ENCODE peak calls at places on chromosomes 5 and 9, in seven cellular contexts. One of them, this sample, is unnamed.

GRCh38 chr5:72517961-72518690 is 10.9 kb upstream of the ZNF366 start:
- DNase-seq in chondrocyte: no peak
- DNase-seq in colonic mucosa: no peak
- DNase-seq in fibroblast of pulmonary artery: no peak
- DNase-seq in endothelial cell: no peak
- DNase-seq in WTC11: no peak
- DNase-seq in psoas muscle: peak; percentile 80
- DNase-seq in this sample: peak; percentile 73

GRCh38 chr5:6408627-6409446 is 30.5 kb upstream of the MED10 start:
- DNase-seq in chondrocyte: no peak
- DNase-seq in colonic mucosa: no peak
- DNase-seq in fibroblast of pulmonary artery: peak; percentile 28
- DNase-seq in endothelial cell: no peak
- DNase-seq in WTC11: no peak
- DNase-seq in psoas muscle: no peak
- DNase-seq in this sample: no peak

GRCh38 chr5:142872795-142873194 is 102.6 kb downstream of the ARHGAP26 start:
- DNase-seq in chondrocyte: no peak
- DNase-seq in colonic mucosa: peak; percentile 72
- DNase-seq in fibroblast of pulmonary artery: peak; percentile 70
- DNase-seq in endothelial cell: no peak
- DNase-seq in WTC11: no peak
- DNase-seq in psoas muscle: no peak
- DNase-seq in this sample: no peak

GRCh38 chr5:16707869-16708192 is 91.0 kb upstream of the RETREG1 start:
- DNase-seq in chondrocyte: no peak
- DNase-seq in colonic mucosa: no peak
- DNase-seq in fibroblast of pulmonary artery: no peak
- DNase-seq in endothelial cell: no peak
- DNase-seq in WTC11: no peak
- DNase-seq in psoas muscle: no peak
- DNase-seq in this sample: no peak

GRCh38 chr5:16489322-16489791 is 23.8 kb upstream of the ZNF622 start:
- DNase-seq in chondrocyte: no peak
- DNase-seq in colonic mucosa: no peak
- DNase-seq in fibroblast of pulmonary artery: peak; percentile 69
- DNase-seq in endothelial cell: no peak
- DNase-seq in WTC11: no peak
- DNase-seq in psoas muscle: no peak
- DNase-seq in this sample: no peak

GRCh38 chr9:130459941-130460340 is 15.2 kb downstream of the ASS1 start:
- DNase-seq in chondrocyte: no peak
- DNase-seq in colonic mucosa: no peak
- DNase-seq in fibroblast of pulmonary artery: no peak
- DNase-seq in endothelial cell: no peak
- DNase-seq in WTC11: no peak
- DNase-seq in psoas muscle: no peak
- DNase-seq in this sample: no peak

GRCh38 chr5:120017523-120017922 is 388.2 kb downstream of the FAM170A start:
- DNase-seq in chondrocyte: no peak
- DNase-seq in colonic mucosa: no peak
- DNase-seq in fibroblast of pulmonary artery: no peak
- DNase-seq in endothelial cell: no peak
- DNase-seq in WTC11: no peak
- DNase-seq in psoas muscle: no peak
- DNase-seq in this sample: no peak

GRCh38 chr5:143147918-143148317 is 255.6 kb downstream of the NR3C1 start:
- DNase-seq in chondrocyte: no peak
- DNase-seq in colonic mucosa: no peak
- DNase-seq in fibroblast of pulmonary artery: peak; percentile 33
- DNase-seq in endothelial cell: no peak
- DNase-seq in WTC11: no peak
- DNase-seq in psoas muscle: no peak
- DNase-seq in this sample: no peak

GRCh38 chr5:151151793-151152192 is 5.8 kb downstream of the ANXA6 start:
- DNase-seq in chondrocyte: no peak
- DNase-seq in colonic mucosa: no peak
- DNase-seq in fibroblast of pulmonary artery: no peak
- DNase-seq in endothelial cell: no peak
- DNase-seq in WTC11: no peak
- DNase-seq in psoas muscle: no peak
- DNase-seq in this sample: peak; percentile 90

GRCh38 chr5:50440651-50441478 is at the start of gene EMB:
- DNase-seq in chondrocyte: no peak
- DNase-seq in colonic mucosa: peak; percentile 44
- DNase-seq in fibroblast of pulmonary artery: peak; percentile 1
- DNase-seq in endothelial cell: peak; percentile 62
- DNase-seq in WTC11: peak; percentile 84
- DNase-seq in psoas muscle: peak; percentile 68
- DNase-seq in this sample: peak; percentile 65

GRCh38 chr9:18357321-18357720 is 116.6 kb upstream of the ADAMTSL1 start:
- DNase-seq in chondrocyte: no peak
- DNase-seq in colonic mucosa: no peak
- DNase-seq in fibroblast of pulmonary artery: no peak
- DNase-seq in endothelial cell: no peak
- DNase-seq in WTC11: no peak
- DNase-seq in psoas muscle: no peak
- DNase-seq in this sample: no peak

GRCh38 chr5:371811-372555 is 50.5 kb downstream of the AHRR start:
- DNase-seq in chondrocyte: peak; percentile 68
- DNase-seq in colonic mucosa: peak; percentile 12
- DNase-seq in fibroblast of pulmonary artery: peak; percentile 18
- DNase-seq in endothelial cell: no peak
- DNase-seq in WTC11: no peak
- DNase-seq in psoas muscle: no peak
- DNase-seq in this sample: peak; percentile 32

GRCh38 chr5:142222881-142223558 is 101.8 kb downstream of the SPRY4 start:
- DNase-seq in chondrocyte: no peak
- DNase-seq in colonic mucosa: peak; percentile 24
- DNase-seq in fibroblast of pulmonary artery: no peak
- DNase-seq in endothelial cell: no peak
- DNase-seq in WTC11: no peak
- DNase-seq in psoas muscle: no peak
- DNase-seq in this sample: no peak

GRCh38 chr9:84947412-84947972 is 278.0 kb downstream of the NTRK2 start:
- DNase-seq in chondrocyte: no peak
- DNase-seq in colonic mucosa: peak; percentile 61
- DNase-seq in fibroblast of pulmonary artery: no peak
- DNase-seq in endothelial cell: no peak
- DNase-seq in WTC11: no peak
- DNase-seq in psoas muscle: no peak
- DNase-seq in this sample: no peak

GRCh38 chr9:127122176-127123151 is at the start of gene ANGPTL2:
- DNase-seq in chondrocyte: peak; percentile 96
- DNase-seq in colonic mucosa: peak; percentile 69
- DNase-seq in fibroblast of pulmonary artery: peak; percentile 97
- DNase-seq in endothelial cell: peak; percentile 59
- DNase-seq in WTC11: peak; percentile 91
- DNase-seq in psoas muscle: peak; percentile 96
- DNase-seq in this sample: no peak

GRCh38 chr5:112210430-112211005 is 208.6 kb downstream of the EPB41L4A start:
- DNase-seq in chondrocyte: no peak
- DNase-seq in colonic mucosa: peak; percentile 49
- DNase-seq in fibroblast of pulmonary artery: peak; percentile 57
- DNase-seq in endothelial cell: peak; percentile 45
- DNase-seq in WTC11: peak; percentile 38
- DNase-seq in psoas muscle: peak; percentile 50
- DNase-seq in this sample: no peak

GRCh38 chr9:114007991-114008666 is 70.0 kb downstream of the AMBP start:
- DNase-seq in chondrocyte: peak; percentile 84
- DNase-seq in colonic mucosa: no peak
- DNase-seq in fibroblast of pulmonary artery: no peak
- DNase-seq in endothelial cell: peak; percentile 1
- DNase-seq in WTC11: peak; percentile 9
- DNase-seq in psoas muscle: no peak
- DNase-seq in this sample: peak; percentile 38

GRCh38 chr9:36788534-36788933 is 215.8 kb downstream of the MELK start:
- DNase-seq in chondrocyte: no peak
- DNase-seq in colonic mucosa: no peak
- DNase-seq in fibroblast of pulmonary artery: no peak
- DNase-seq in endothelial cell: peak; percentile 30
- DNase-seq in WTC11: peak; percentile 64
- DNase-seq in psoas muscle: no peak
- DNase-seq in this sample: no peak

GRCh38 chr5:62791059-62791458 is 212.4 kb downstream of the LRRC70 start:
- DNase-seq in chondrocyte: no peak
- DNase-seq in colonic mucosa: no peak
- DNase-seq in fibroblast of pulmonary artery: peak; percentile 52
- DNase-seq in endothelial cell: no peak
- DNase-seq in WTC11: no peak
- DNase-seq in psoas muscle: no peak
- DNase-seq in this sample: no peak

GRCh38 chr5:77560677-77561263 is 68.7 kb upstream of the WDR41 start:
- DNase-seq in chondrocyte: no peak
- DNase-seq in colonic mucosa: no peak
- DNase-seq in fibroblast of pulmonary artery: peak; percentile 70
- DNase-seq in endothelial cell: peak; percentile 23
- DNase-seq in WTC11: no peak
- DNase-seq in psoas muscle: no peak
- DNase-seq in this sample: no peak

GRCh38 chr5:38831909-38832308 is 13.9 kb upstream of the OSMR start:
- DNase-seq in chondrocyte: no peak
- DNase-seq in colonic mucosa: no peak
- DNase-seq in fibroblast of pulmonary artery: peak; percentile 70
- DNase-seq in endothelial cell: peak; percentile 37
- DNase-seq in WTC11: peak; percentile 30
- DNase-seq in psoas muscle: no peak
- DNase-seq in this sample: no peak

GRCh38 chr5:176529824-176530195 is 7.4 kb downstream of the RNF44 start:
- DNase-seq in chondrocyte: no peak
- DNase-seq in colonic mucosa: no peak
- DNase-seq in fibroblast of pulmonary artery: no peak
- DNase-seq in endothelial cell: no peak
- DNase-seq in WTC11: no peak
- DNase-seq in psoas muscle: no peak
- DNase-seq in this sample: no peak

GRCh38 chr9:137025120-137025966 is 2.7 kb downstream of the ABCA2 start:
- DNase-seq in chondrocyte: no peak
- DNase-seq in colonic mucosa: peak; percentile 59
- DNase-seq in fibroblast of pulmonary artery: no peak
- DNase-seq in endothelial cell: no peak
- DNase-seq in WTC11: no peak
- DNase-seq in psoas muscle: no peak
- DNase-seq in this sample: no peak

GRCh38 chr9:130432362-130432761 is 12.4 kb upstream of the ASS1 start:
- DNase-seq in chondrocyte: no peak
- DNase-seq in colonic mucosa: no peak
- DNase-seq in fibroblast of pulmonary artery: no peak
- DNase-seq in endothelial cell: no peak
- DNase-seq in WTC11: no peak
- DNase-seq in psoas muscle: peak; percentile 34
- DNase-seq in this sample: no peak

GRCh38 chr5:6411141-6411540 is 32.8 kb upstream of the MED10 start:
- DNase-seq in chondrocyte: no peak
- DNase-seq in colonic mucosa: no peak
- DNase-seq in fibroblast of pulmonary artery: no peak
- DNase-seq in endothelial cell: no peak
- DNase-seq in WTC11: no peak
- DNase-seq in psoas muscle: no peak
- DNase-seq in this sample: no peak

DNA sequence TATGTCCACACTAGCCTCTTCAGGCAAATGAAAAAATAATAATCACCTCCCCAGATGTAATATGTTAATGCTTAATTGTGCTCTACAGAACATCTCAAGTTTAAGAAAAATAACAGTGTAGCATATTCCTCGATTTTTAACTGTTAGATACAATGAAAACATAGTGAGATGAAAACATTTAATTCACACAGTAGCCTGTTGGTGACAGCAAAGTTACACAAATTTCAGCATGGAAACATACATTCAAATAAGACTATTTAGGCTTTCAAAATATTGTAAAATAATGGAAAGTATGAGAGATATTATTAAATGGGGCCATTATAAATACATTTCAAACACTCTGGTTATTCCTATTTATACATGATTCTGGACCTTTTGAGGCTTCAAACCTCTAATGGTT is 543.1 kb downstream of the MAT2B start:
- DNase-seq in chondrocyte: no peak
- DNase-seq in colonic mucosa: no peak
- DNase-seq in fibroblast of pulmonary artery: peak; percentile 70
- DNase-seq in endothelial cell: no peak
- DNase-seq in WTC11: no peak
- DNase-seq in psoas muscle: no peak
- DNase-seq in this sample: no peak
- TF ChIP-seq CTCF in chondrocyte: peak; percentile 89
- TF ChIP-seq CTCF in colonic mucosa: no peak
- TF ChIP-seq CTCF in fibroblast of pulmonary artery: peak; percentile 49
- TF ChIP-seq CTCF in endothelial cell: no peak
- TF ChIP-seq CTCF in WTC11: no peak
- TF ChIP-seq CTCF in psoas muscle: no peak
- TF ChIP-seq CTCF in this sample: no peak

GRCh38 chr9:133049043-133049442 is 12.7 kb upstream of the CEL start:
- DNase-seq in chondrocyte: no peak
- DNase-seq in colonic mucosa: no peak
- DNase-seq in fibroblast of pulmonary artery: no peak
- DNase-seq in endothelial cell: no peak
- DNase-seq in WTC11: no peak
- DNase-seq in psoas muscle: no peak
- DNase-seq in this sample: no peak

GRCh38 chr9:133046900-133047295 is 14.9 kb upstream of the CEL start:
- DNase-seq in chondrocyte: no peak
- DNase-seq in colonic mucosa: no peak
- DNase-seq in fibroblast of pulmonary artery: no peak
- DNase-seq in endothelial cell: no peak
- DNase-seq in WTC11: no peak
- DNase-seq in psoas muscle: no peak
- DNase-seq in this sample: no peak

GRCh38 chr9:133050781-133051180 is 11.0 kb upstream of the CEL start:
- DNase-seq in chondrocyte: no peak
- DNase-seq in colonic mucosa: peak; percentile 80
- DNase-seq in fibroblast of pulmonary artery: no peak
- DNase-seq in endothelial cell: no peak
- DNase-seq in WTC11: no peak
- DNase-seq in psoas muscle: no peak
- DNase-seq in this sample: no peak

GRCh38 chr9:133050142-133050541 is 11.6 kb upstream of the CEL start:
- DNase-seq in chondrocyte: no peak
- DNase-seq in colonic mucosa: no peak
- DNase-seq in fibroblast of pulmonary artery: no peak
- DNase-seq in endothelial cell: no peak
- DNase-seq in WTC11: no peak
- DNase-seq in psoas muscle: peak; percentile 53
- DNase-seq in this sample: no peak

GRCh38 chr9:133048595-133048994 is 13.2 kb upstream of the CEL start:
- DNase-seq in chondrocyte: no peak
- DNase-seq in colonic mucosa: no peak
- DNase-seq in fibroblast of pulmonary artery: peak; percentile 26
- DNase-seq in endothelial cell: no peak
- DNase-seq in WTC11: peak; percentile 43
- DNase-seq in psoas muscle: no peak
- DNase-seq in this sample: no peak
- TF ChIP-seq CTCF in chondrocyte: peak; percentile 77
- TF ChIP-seq CTCF in colonic mucosa: no peak
- TF ChIP-seq CTCF in fibroblast of pulmonary artery: peak; percentile 37
- TF ChIP-seq CTCF in endothelial cell: no peak
- TF ChIP-seq CTCF in WTC11: no peak
- TF ChIP-seq CTCF in psoas muscle: peak; percentile 31
- TF ChIP-seq CTCF in this sample: peak; percentile 19

GRCh38 chr5:28576022-28576421 is 1537.6 kb upstream of the CDH9 start:
- DNase-seq in chondrocyte: no peak
- DNase-seq in colonic mucosa: no peak
- DNase-seq in fibroblast of pulmonary artery: peak; percentile 25
- DNase-seq in endothelial cell: no peak
- DNase-seq in WTC11: no peak
- DNase-seq in psoas muscle: no peak
- DNase-seq in this sample: no peak
- TF ChIP-seq CTCF in chondrocyte: peak; percentile 44
- TF ChIP-seq CTCF in colonic mucosa: no peak
- TF ChIP-seq CTCF in fibroblast of pulmonary artery: peak; percentile 40
- TF ChIP-seq CTCF in endothelial cell: no peak
- TF ChIP-seq CTCF in WTC11: no peak
- TF ChIP-seq CTCF in psoas muscle: no peak
- TF ChIP-seq CTCF in this sample: no peak

GRCh38 chr5:61754792-61755191 is 422.7 kb downstream of the ZSWIM6 start:
- DNase-seq in chondrocyte: no peak
- DNase-seq in colonic mucosa: no peak
- DNase-seq in fibroblast of pulmonary artery: no peak
- DNase-seq in endothelial cell: no peak
- DNase-seq in WTC11: no peak
- DNase-seq in psoas muscle: no peak
- DNase-seq in this sample: no peak
- TF ChIP-seq CTCF in chondrocyte: no peak
- TF ChIP-seq CTCF in colonic mucosa: no peak
- TF ChIP-seq CTCF in fibroblast of pulmonary artery: no peak
- TF ChIP-seq CTCF in endothelial cell: no peak
- TF ChIP-seq CTCF in WTC11: no peak
- TF ChIP-seq CTCF in psoas muscle: no peak
- TF ChIP-seq CTCF in this sample: no peak

This sample was measured in CD14-positive monocyte.